ENCODE peak calls at places on chromosomes 13 and 19, in seven cellular contexts. L, Z, X, K, A, U and E are unnamed samples.

GRCh38 chr19:7492142-7493055 is 3.6 kb upstream of the PEX11G start:
- DNase-seq in A (no peak), K (no peak), X (peak), L (peak), U (no peak), Z (no peak), E (no peak)

GRCh38 chr19:46890423-46891170 is 29.8 kb downstream of the ARHGAP35 start:
- DNase-seq in X (peak), K (no peak), A (no peak), Z (peak), L (peak), U (peak), E (peak)

GRCh38 chr13:44224433-44225149 is 149.0 kb upstream of the SERP2 start:
- DNase-seq in Z (no peak), U (no peak), K (no peak), A (no peak), L (no peak), X (no peak), E (no peak)

GRCh38 chr19:33904681-33905080 is 108.0 kb downstream of the KCTD15 start:
- DNase-seq in U (no peak), Z (no peak), X (peak), L (peak), K (no peak), A (no peak), E (no peak)

GRCh38 chr19:45071545-45071938 is 4.7 kb downstream of the ZNF296 start:
- DNase-seq in L (no peak), Z (no peak), A (no peak), K (no peak), X (no peak), U (no peak), E (no peak)

GRCh38 chr13:46342538-46342937 is 44.5 kb downstream of the RUBCNL start:
- DNase-seq in X (no peak), A (no peak), L (no peak), K (no peak), U (no peak), Z (no peak), E (no peak)

GRCh38 chr13:67238277-67238859 is 8.2 kb upstream of the PCDH9 start:
- DNase-seq in K (no peak), Z (no peak), U (no peak), A (no peak), X (peak), L (peak), E (no peak)

GRCh38 chr19:14560776-14561108 is 11.1 kb downstream of the NDUFB7 start:
- DNase-seq in Z (no peak), L (no peak), K (no peak), A (no peak), X (no peak), U (no peak), E (no peak)

GRCh38 chr13:30676672-30677071 is 58.7 kb upstream of the ALOX5AP start:
- DNase-seq in U (no peak), A (no peak), X (peak), L (peak), Z (no peak), K (no peak), E (no peak)

GRCh38 chr13:102901056-102901455 is 55.2 kb downstream of the ERCC5 start:
- DNase-seq in U (no peak), A (no peak), Z (no peak), K (no peak), X (no peak), L (no peak), E (peak)

GRCh38 chr13:19172007-19172646 is 9.5 kb downstream of the TUBA3C start:
- DNase-seq in A (no peak), K (no peak), U (no peak), L (no peak), X (no peak), Z (no peak), E (no peak)

GRCh38 chr19:45245826-45246225 is 619 bp upstream of the EXOC3L2 start:
- DNase-seq in Z (no peak), X (no peak), K (no peak), L (no peak), A (no peak), U (no peak), E (no peak)

GRCh38 chr19:51338563-51339312 is 3.2 kb downstream of the VSIG10L start:
- DNase-seq in K (peak), X (peak), A (peak), U (peak), Z (peak), L (peak), E (peak)

GRCh38 chr13:26561636-26562537 is 4.4 kb downstream of the WASF3 start:
- DNase-seq in U (no peak), K (no peak), A (no peak), L (peak), X (peak), Z (no peak), E (no peak)

GRCh38 chr19:13207237-13208130 is 57.3 kb downstream of the IER2 start:
- DNase-seq in Z (no peak), X (no peak), K (peak), U (peak), A (no peak), L (no peak), E (no peak)

GRCh38 chr13:77545626-77546412 is 10.3 kb downstream of the SCEL start:
- DNase-seq in A (no peak), X (no peak), K (no peak), Z (no peak), L (no peak), U (no peak), E (no peak)

GRCh38 chr19:13834308-13834790 is 39.1 kb downstream of the ZSWIM4 start:
- DNase-seq in Z (no peak), L (peak), U (no peak), A (no peak), X (peak), K (no peak), E (no peak)

GRCh38 chr19:44512326-44513298 is 12.3 kb upstream of the ZNF180 start:
- DNase-seq in L (peak), Z (peak), U (peak), X (peak), K (no peak), A (peak), E (peak)

GRCh38 chr19:43501661-43502418 is 2.7 kb downstream of the PHLDB3 start:
- DNase-seq in Z (no peak), K (no peak), L (no peak), X (no peak), A (no peak), U (no peak), E (no peak)

GRCh38 chr13:39575641-39576238 is 27.3 kb downstream of the LHFPL6 start:
- DNase-seq in X (no peak), L (no peak), Z (no peak), U (no peak), A (no peak), K (peak), E (no peak)

GRCh38 chr19:38649305-38650179 is 2.1 kb downstream of the ACTN4 start:
- DNase-seq in A (no peak), U (peak), K (no peak), L (no peak), Z (peak), X (peak), E (no peak)

GRCh38 chr13:43441916-43442315 is 344.9 kb downstream of the ENOX1 start:
- DNase-seq in Z (no peak), U (no peak), K (no peak), A (no peak), X (no peak), L (no peak), E (no peak)

GRCh38 chr13:33229446-33230177 is 55.9 kb downstream of the STARD13 start:
- DNase-seq in K (peak), A (no peak), L (no peak), U (no peak), X (no peak), Z (no peak), E (no peak)

GRCh38 chr13:44755872-44756271 is 179.7 kb upstream of the TSC22D1 start:
- DNase-seq in L (peak), U (no peak), A (no peak), X (peak), K (no peak), Z (no peak), E (no peak)

GRCh38 chr13:19759669-19760068 is 23.1 kb downstream of the PSPC1 start:
- DNase-seq in X (no peak), U (no peak), L (no peak), A (no peak), Z (no peak), K (no peak), E (no peak)

GRCh38 chr19:1063909-1064660 is 2.9 kb upstream of the ARHGAP45 start:
- DNase-seq in A (no peak), U (no peak), X (no peak), K (peak), L (no peak), Z (no peak), E (peak)

GRCh38 chr13:94678845-94679244 is 33.5 kb downstream of the SOX21 start:
- DNase-seq in K (no peak), Z (no peak), L (no peak), U (no peak), A (no peak), X (no peak), E (no peak)

GRCh38 chr13:29958476-29958875 is 108.1 kb upstream of the UBL3 start:
- DNase-seq in Z (no peak), X (no peak), A (no peak), L (no peak), U (no peak), K (no peak), E (no peak)